ENCODE peak calls at places on chromosomes 1 and 21, in eight cellular contexts. V is MV-4-11, R is C1 segment of cervical spinal cord, L is mucosa of descending colon, K is adrenal gland, A is tibial nerve, H is KG1, X is DMS153. U is an unnamed sample.

GRCh38 chr21:36636439-36636838 is 62.5 kb upstream of the SIM2 start:
- DNase-seq in V (no peak), X (no peak), H (no peak), L (no peak), A (no peak), K (no peak), R (no peak), U (no peak)

GRCh38 chr1:186658999-186659398 is 21.2 kb downstream of the PTGS2 start:
- DNase-seq in K (no peak), H (no peak), L (no peak), V (no peak), R (no peak), A (no peak), X (no peak), U (no peak)

GRCh38 chr1:203364013-203364730 is 13.2 kb upstream of the FMOD start:
- DNase-seq in R (no peak), X (no peak), K (no peak), L (no peak), A (no peak), V (no peak), H (no peak), U (no peak)

GRCh38 chr21:31901342-31901741 is 28.5 kb downstream of the HUNK start:
- DNase-seq in X (no peak), R (no peak), K (no peak), L (no peak), H (no peak), A (no peak), V (no peak), U (no peak)

GRCh38 chr1:236089046-236089773 is 24.3 kb upstream of the NID1 start:
- DNase-seq in A (no peak), L (no peak), V (peak), X (no peak), H (no peak), R (no peak), K (no peak), U (no peak)

GRCh38 chr1:229064320-229064908 is 206.5 kb upstream of the RAB4A start:
- DNase-seq in L (no peak), R (no peak), V (no peak), K (no peak), A (no peak), X (no peak), H (no peak), U (no peak)

GRCh38 chr1:37765937-37766664 is 1.2 kb upstream of the EPHA10 start:
- DNase-seq in H (no peak), L (no peak), A (no peak), R (no peak), V (peak), K (no peak), X (no peak), U (no peak)

GRCh38 chr1:218346391-218347204 is 1.5 kb downstream of the TGFB2 start:
- DNase-seq in A (peak), R (peak), V (peak), K (peak), L (no peak), X (no peak), H (no peak), U (no peak)

GRCh38 chr1:31786366-31787060 is 22.4 kb upstream of the ADGRB2 start:
- DNase-seq in H (no peak), R (no peak), A (no peak), V (no peak), K (no peak), X (peak), L (no peak), U (no peak)

GRCh38 chr1:59377350-59377904 is 80.5 kb downstream of the FGGY start:
- DNase-seq in K (no peak), X (no peak), L (no peak), H (no peak), V (no peak), R (no peak), A (no peak), U (no peak)

GRCh38 chr1:198649598-198650338 is 10.9 kb downstream of the PTPRC start:
- DNase-seq in R (no peak), H (no peak), A (no peak), K (no peak), X (no peak), L (no peak), V (no peak), U (no peak)

GRCh38 chr1:83769072-83769471 is 229.9 kb downstream of the TTLL7 start:
- DNase-seq in L (no peak), H (no peak), X (no peak), A (no peak), V (no peak), R (no peak), K (no peak), U (no peak)

GRCh38 chr1:47703161-47703825 is 265.4 kb downstream of the FOXD2 start:
- DNase-seq in L (no peak), R (no peak), K (no peak), H (no peak), X (no peak), V (no peak), A (no peak), U (no peak)

GRCh38 chr1:219188331-219188803 is 14.7 kb downstream of the LYPLAL1 start:
- DNase-seq in X (no peak), L (no peak), A (no peak), V (peak), H (no peak), K (no peak), R (no peak), U (no peak)

GRCh38 chr1:21669287-21670058 is at the start of gene RAP1GAP:
- DNase-seq in H (no peak), K (peak), R (no peak), V (peak), L (peak), A (no peak), X (no peak), U (peak)

GRCh38 chr1:202618387-202619022 is 91.7 kb downstream of the SYT2 start:
- DNase-seq in L (no peak), A (no peak), R (no peak), H (no peak), V (peak), X (no peak), K (no peak), U (no peak)

GRCh38 chr1:111193712-111194480 is 6.5 kb downstream of the DENND2D start:
- DNase-seq in V (no peak), L (no peak), X (no peak), R (no peak), K (no peak), A (no peak), H (no peak), U (no peak)

GRCh38 chr21:33259995-33260394 is 6.2 kb upstream of the IL10RB start:
- DNase-seq in K (no peak), X (no peak), R (no peak), A (no peak), L (no peak), V (peak), H (no peak), U (no peak)

GRCh38 chr21:42097860-42098259 is 26.7 kb downstream of the UMODL1 start:
- DNase-seq in X (peak), V (peak), R (no peak), H (peak), K (peak), A (peak), L (peak), U (no peak)

GRCh38 chr1:178456472-178456871 is 40.3 kb downstream of the CLEC20A start:
- DNase-seq in V (no peak), L (no peak), H (no peak), R (no peak), A (no peak), X (no peak), K (no peak), U (no peak)

GRCh38 chr1:203229471-203230178 is at the start of gene CHIT1:
- DNase-seq in K (no peak), R (no peak), L (no peak), H (no peak), A (no peak), V (peak), X (no peak), U (no peak)

GRCh38 chr21:31929548-31929947 is 56.7 kb downstream of the HUNK start:
- DNase-seq in K (no peak), R (no peak), L (no peak), X (peak), A (no peak), V (no peak), H (no peak), U (no peak)

GRCh38 chr1:47817861-47818260 is 179.3 kb downstream of the TRABD2B start:
- DNase-seq in X (no peak), V (no peak), A (no peak), H (no peak), K (no peak), L (no peak), R (no peak), U (no peak)

GRCh38 chr1:175094626-175095025 is 27.0 kb downstream of the TNN start:
- DNase-seq in X (peak), R (no peak), L (no peak), V (no peak), A (no peak), K (no peak), H (no peak), U (no peak)

GRCh38 chr21:27086630-27087029 is 119.7 kb upstream of the ADAMTS5 start:
- DNase-seq in K (no peak), V (no peak), A (no peak), H (no peak), X (no peak), L (no peak), R (no peak), U (no peak)

GRCh38 chr1:170114916-170115315 is 30.8 kb upstream of the NTMT2 start:
- DNase-seq in V (no peak), R (no peak), H (no peak), A (no peak), X (no peak), K (no peak), L (no peak), U (no peak)

GRCh38 chr1:172185206-172185605 is 235.3 kb upstream of the C1orf105 start:
- DNase-seq in V (peak), L (no peak), K (no peak), R (no peak), H (no peak), X (no peak), A (no peak), U (no peak)

GRCh38 chr1:110829955-110830553 is 42.9 kb upstream of the CD53 start:
- DNase-seq in V (peak), K (no peak), H (peak), X (peak), A (no peak), R (no peak), L (no peak), U (no peak)

GRCh38 chr1:63487336-63488065 is 35.5 kb downstream of the ITGB3BP start:
- DNase-seq in L (no peak), A (no peak), H (no peak), V (no peak), X (peak), R (no peak), K (no peak), U (no peak)

GRCh38 chr21:14675774-14676530 is 129.8 kb upstream of the SAMSN1 start:
- DNase-seq in L (no peak), X (no peak), V (peak), H (peak), A (no peak), R (no peak), K (no peak), U (no peak)